ENCODE peak calls at places on chromosomes 5 and 9, in seven cellular contexts. T, B, C, J, A, Y and L are unnamed samples.

GRCh38 chr5:14707811-14708210 is 43.3 kb downstream of the OTULIN start:
- DNase-seq in T (no peak), B (no peak), C (no peak), J (no peak), A (no peak), Y (no peak), L (no peak)

GRCh38 chr5:9927106-9927505 is 297.0 kb upstream of the TAS2R1 start:
- DNase-seq in T (no peak), B (no peak), C (no peak), J (no peak), A (no peak), Y (no peak), L (no peak)

GRCh38 chr5:38453506-38453905 is 102.9 kb downstream of the LIFR start:
- DNase-seq in T (no peak), B (no peak), C (no peak), J (no peak), A (no peak), Y (no peak), L (no peak)

GRCh38 chr5:173535976-173536639 is 80.3 kb downstream of the BOD1 start:
- DNase-seq in T (no peak), B (no peak), C (no peak), J (no peak), A (no peak), Y (no peak), L (no peak)

GRCh38 chr5:111299067-111299481 is 74.9 kb downstream of the CAMK4 start:
- DNase-seq in T (no peak), B (peak), C (no peak), J (no peak), A (no peak), Y (no peak), L (no peak)

GRCh38 chr5:43429016-43429415 is 16.8 kb upstream of the CCL28 start:
- DNase-seq in T (no peak), B (no peak), C (no peak), J (no peak), A (no peak), Y (no peak), L (no peak)

GRCh38 chr9:120230227-120230626 is 349.7 kb downstream of the CDK5RAP2 start:
- DNase-seq in T (no peak), B (no peak), C (no peak), J (no peak), A (no peak), Y (no peak), L (no peak)

GRCh38 chr9:87878930-87879603 is 3.6 kb upstream of the SPATA31E1 start:
- DNase-seq in T (peak), B (no peak), C (no peak), J (peak), A (no peak), Y (no peak), L (no peak)

GRCh38 chr9:126377521-126377920 is 50.9 kb downstream of the MVB12B start:
- DNase-seq in T (no peak), B (no peak), C (no peak), J (no peak), A (no peak), Y (no peak), L (no peak)

GRCh38 chr9:111236337-111236736 is 93.7 kb downstream of the OR2K2 start:
- DNase-seq in T (no peak), B (no peak), C (no peak), J (no peak), A (no peak), Y (no peak), L (no peak)

GRCh38 chr9:94761506-94761905 is 35.0 kb downstream of the AOPEP start:
- DNase-seq in T (no peak), B (no peak), C (no peak), J (no peak), A (no peak), Y (no peak), L (no peak)

GRCh38 chr5:125700380-125700856 is 722.8 kb upstream of the GRAMD2B start:
- DNase-seq in T (no peak), B (no peak), C (no peak), J (no peak), A (no peak), Y (peak), L (no peak)

GRCh38 chr9:127199001-127199791 is 65.4 kb upstream of the GARNL3 start:
- DNase-seq in T (peak), B (peak), C (peak), J (peak), A (peak), Y (peak), L (peak)

GRCh38 chr5:145829708-145830361 is 5.3 kb downstream of the PRELID2 start:
- DNase-seq in T (no peak), B (no peak), C (no peak), J (no peak), A (no peak), Y (no peak), L (no peak)

DNA sequence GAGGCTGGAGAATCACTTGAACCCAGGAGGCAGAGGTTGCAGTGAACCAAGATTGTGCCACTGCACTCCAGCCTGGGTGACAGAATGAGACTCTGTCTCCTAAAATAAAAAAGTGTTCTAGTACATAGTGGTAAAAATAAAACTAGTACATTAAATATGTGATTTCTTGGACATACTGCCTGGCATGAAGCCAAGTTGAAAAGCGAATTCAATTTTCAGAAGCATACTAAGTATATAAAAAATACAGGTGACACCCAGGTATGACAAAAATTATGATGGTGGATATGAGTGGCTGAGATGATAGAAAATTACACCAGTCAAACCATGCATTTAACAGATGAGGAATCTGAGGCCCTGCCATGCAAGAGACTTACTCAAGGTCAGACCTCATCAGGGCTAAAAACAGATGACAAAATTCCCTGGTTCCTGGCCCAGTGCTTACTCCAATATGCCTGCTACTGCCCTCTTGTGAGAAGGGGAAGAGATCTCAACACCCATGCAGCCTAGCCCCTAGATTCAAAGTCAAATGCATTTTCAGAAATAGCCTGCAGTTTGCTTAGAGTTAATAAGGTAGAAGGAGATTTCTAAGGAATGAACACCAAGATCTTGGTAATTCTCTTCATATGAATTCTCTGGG is 46.6 kb upstream of the GNPDA1 start:
- DNase-seq in T (no peak), B (no peak), C (peak), J (no peak), A (no peak), Y (peak), L (no peak)
- TF ChIP-seq CTCF in T (no peak), B (no peak), C (no peak), J (no peak), A (no peak), Y (peak), L (no peak)

DNA sequence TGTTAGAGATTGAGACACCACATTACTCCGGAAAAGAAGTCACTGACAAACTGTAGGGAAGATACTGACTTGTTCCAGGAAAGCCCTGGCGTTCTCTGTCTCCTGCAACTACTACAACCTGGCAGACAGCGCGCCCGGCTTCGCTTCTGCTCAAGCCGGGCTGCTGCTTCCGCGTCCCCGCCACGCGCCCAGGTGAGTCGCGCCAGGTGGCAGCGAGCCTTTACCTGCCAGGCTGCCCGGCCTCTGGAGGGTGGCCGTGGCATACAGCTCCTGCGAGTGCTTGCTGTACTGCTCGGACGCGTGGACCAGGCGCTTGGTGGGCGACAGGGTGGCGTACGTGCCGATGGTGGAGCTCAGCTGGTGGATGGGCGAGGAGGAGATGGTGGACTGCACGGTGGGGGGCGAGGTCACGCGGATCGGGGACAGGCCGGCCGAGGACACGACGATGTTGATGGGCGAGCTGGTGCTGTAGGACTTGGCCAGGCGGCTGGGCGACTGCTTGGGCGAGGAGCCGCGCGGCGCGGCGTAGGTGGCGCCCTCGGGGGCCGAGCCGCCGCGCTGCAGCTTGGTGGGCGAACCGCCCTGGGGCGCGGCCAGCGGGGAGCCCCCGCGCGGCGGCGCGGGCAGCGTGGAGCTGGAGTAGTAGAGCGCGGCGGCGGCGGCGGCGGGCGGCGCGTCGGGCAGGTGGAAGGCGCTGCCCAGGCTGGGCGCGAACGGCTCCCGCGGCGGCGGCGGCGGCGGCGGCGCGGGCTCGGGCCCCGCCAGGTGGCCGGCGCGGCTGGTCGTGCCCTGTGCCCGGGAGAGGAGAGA is 519.6 kb downstream of the CTNND2 start:
- DNase-seq in T (no peak), B (peak), C (peak), J (no peak), A (peak), Y (peak), L (no peak)
- TF ChIP-seq CTCF in T (no peak), B (no peak), C (no peak), J (no peak), A (no peak), Y (no peak), L (no peak)

GRCh38 chr9:101448680-101449070 is 13.1 kb upstream of the ALDOB start:
- DNase-seq in T (no peak), B (no peak), C (no peak), J (no peak), A (no peak), Y (no peak), L (no peak)
- TF ChIP-seq CTCF in T (no peak), B (no peak), C (no peak), J (no peak), A (no peak), Y (no peak), L (no peak)

GRCh38 chr5:176674799-176675198 is 27.5 kb downstream of the TSPAN17 start:
- DNase-seq in T (no peak), B (no peak), C (no peak), J (no peak), A (no peak), Y (no peak), L (no peak)
- TF ChIP-seq CTCF in T (no peak), B (no peak), C (no peak), J (no peak), A (no peak), Y (no peak), L (no peak)

DNA sequence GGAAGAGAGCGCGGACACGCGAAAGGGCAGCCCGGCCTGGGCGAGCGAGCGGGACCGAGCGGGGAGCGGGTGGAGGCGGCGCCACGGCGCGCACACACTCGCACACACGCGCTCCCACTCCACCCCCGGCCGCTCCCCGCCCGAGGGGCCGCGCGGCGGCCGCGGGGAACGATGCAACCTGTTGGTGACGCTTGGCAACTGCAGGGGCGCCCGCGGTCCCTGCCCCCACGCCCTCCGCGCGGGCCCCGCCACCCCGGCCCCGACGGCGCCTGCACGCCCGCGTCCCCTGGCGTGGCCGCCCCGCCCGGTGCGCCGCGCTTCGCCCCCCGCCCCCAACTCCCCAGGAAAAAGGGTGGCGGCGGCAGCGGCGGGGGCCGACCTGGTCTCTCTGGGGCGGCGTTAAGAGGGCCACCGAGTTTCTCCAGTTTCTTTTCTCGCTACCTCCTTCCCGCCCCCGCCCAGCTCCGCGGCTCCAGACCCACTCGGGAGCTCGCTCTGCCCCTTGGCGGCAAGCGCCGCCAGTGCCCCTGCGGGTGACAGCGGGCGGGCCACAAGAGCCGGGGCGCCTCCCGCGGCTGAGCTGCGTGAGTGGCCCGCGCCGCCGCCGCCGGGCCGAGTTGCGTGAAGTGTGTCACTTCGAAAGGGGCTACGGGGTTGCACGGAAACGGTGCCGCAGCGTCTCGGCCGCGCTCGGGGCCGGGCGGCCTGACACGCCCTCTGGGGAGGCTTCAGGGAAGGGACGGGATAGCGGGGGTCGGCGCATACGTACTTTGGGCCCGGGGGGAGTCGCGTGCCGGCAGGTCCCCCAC is at the start of gene NR3C1:
- DNase-seq in T (peak), B (peak), C (peak), J (peak), A (peak), Y (peak), L (peak)
- TF ChIP-seq CTCF in T (peak), B (peak), C (no peak), J (peak), A (no peak), Y (peak), L (peak)

DNA sequence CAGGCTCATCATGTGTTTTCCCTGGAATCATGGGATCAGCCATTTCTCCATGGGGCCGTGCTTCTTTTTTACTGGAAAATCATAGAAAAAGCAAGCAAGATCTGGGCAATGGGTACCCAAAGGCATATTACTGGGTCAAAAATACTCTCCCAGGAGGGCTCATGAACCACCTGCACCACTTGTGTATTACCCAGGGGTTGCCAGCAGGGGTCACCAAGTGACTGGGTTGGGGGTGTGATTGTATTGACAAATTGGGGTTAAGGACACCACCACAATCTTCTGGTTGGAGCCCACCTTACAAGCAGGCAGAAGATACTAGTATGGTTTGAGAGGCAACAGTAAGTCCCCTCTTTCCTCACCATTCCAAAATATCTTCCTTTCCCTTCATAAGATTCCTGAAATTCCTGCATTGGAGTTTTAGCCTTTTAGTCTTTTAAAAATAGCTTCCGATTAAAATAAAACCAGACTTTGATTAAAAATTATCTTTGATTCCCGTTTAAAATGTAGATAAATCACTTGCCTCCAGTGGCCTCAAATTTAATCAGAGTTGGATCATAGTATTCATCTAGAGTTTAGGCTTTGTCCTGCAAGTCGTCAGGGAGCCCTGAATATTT is 603.3 kb downstream of the KIF4B start:
- DNase-seq in T (peak), B (no peak), C (peak), J (no peak), A (peak), Y (peak), L (no peak)
- TF ChIP-seq CTCF in T (peak), B (no peak), C (peak), J (peak), A (no peak), Y (peak), L (peak)

GRCh38 chr9:105252405-105252756 is 7.9 kb downstream of the SLC44A1 start:
- DNase-seq in T (no peak), B (no peak), C (no peak), J (no peak), A (no peak), Y (no peak), L (no peak)

GRCh38 chr9:105248691-105249090 is 4.2 kb downstream of the SLC44A1 start:
- DNase-seq in T (no peak), B (no peak), C (no peak), J (no peak), A (no peak), Y (no peak), L (no peak)

GRCh38 chr9:105251133-105251532 is 6.7 kb downstream of the SLC44A1 start:
- DNase-seq in T (no peak), B (no peak), C (no peak), J (no peak), A (no peak), Y (no peak), L (no peak)

GRCh38 chr9:105254226-105254625 is 9.8 kb downstream of the SLC44A1 start:
- DNase-seq in T (peak), B (no peak), C (no peak), J (no peak), A (peak), Y (no peak), L (no peak)

DNA sequence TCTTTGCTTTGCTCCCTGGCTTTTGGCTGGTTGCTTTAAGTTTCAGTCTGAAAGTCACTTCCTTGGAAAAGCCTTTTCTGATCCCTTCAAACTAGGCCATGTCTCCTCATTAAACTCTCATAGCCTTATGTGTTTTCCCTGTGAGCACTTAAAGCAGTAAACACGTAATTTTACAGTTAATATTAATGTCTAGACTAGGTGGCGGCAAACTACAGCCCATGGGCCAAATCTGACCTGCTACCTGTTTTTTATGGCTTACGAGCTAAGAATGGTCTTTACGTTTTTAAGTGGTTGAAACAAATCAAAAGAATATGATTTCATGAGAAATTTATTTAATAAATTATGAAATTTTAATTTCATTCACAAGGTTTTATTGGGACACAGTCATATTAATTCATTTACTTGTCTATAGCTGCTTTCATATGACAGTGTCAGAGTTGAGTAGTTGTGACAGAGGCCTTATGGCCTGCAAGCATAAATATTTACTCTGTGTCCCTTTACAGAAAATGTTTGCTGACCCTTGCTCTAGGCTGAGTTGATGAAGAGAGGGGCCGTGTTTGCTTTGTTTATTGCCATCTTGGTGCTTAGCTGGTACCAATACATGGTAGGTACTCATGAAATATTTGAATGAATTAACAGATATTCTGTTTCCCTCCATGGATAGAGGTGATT is 7.4 kb downstream of the SLC44A1 start:
- DNase-seq in T (no peak), B (no peak), C (no peak), J (no peak), A (no peak), Y (no peak), L (no peak)
- TF ChIP-seq CTCF in T (no peak), B (no peak), C (no peak), J (no peak), A (no peak), Y (no peak), L (no peak)

DNA sequence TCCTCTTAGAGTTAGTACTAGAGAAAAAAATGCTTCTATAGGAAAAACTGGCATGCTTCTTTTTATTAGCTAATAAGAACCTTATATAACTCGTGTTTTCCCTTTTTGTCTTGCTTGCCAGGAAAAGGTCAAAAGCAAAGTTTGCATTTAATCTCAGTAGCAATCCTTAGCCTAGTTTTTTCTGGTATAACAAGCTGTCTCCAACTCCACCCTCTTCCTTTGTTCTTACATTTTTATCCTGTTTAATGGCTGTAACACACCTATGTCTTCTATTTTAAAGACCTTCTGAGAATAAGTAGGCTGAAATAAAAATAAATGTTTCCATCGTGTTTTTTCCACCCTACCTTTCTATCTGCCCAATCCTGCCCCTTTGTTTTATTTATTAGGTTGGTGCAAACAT is 158.3 kb downstream of the SNCAIP start:
- DNase-seq in T (no peak), B (no peak), C (no peak), J (no peak), A (no peak), Y (no peak), L (no peak)
- TF ChIP-seq CTCF in T (no peak), B (no peak), C (no peak), J (no peak), A (no peak), Y (no peak), L (no peak)

DNA sequence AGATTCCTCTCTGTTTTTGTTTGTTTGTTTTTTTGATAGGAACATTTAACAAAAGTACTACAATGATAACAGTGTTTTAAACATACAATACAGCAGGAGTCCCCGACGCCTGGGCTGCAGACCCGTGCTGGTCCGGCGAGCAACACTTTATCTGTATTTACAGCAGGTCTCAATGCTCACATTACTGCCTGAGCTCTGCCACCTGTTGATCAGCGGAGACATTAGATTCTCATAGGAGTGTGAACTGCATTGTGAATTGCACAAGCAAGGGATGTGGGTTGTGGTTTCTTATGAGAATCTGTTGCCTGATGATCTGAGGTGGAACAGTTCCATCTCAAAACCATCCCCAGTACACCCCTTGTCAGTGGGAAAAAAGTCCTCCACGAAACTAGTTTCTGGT is 1068.5 kb upstream of the CDH10 start:
- DNase-seq in T (no peak), B (no peak), C (peak), J (no peak), A (no peak), Y (peak), L (no peak)
- TF ChIP-seq CTCF in T (no peak), B (no peak), C (no peak), J (no peak), A (no peak), Y (no peak), L (no peak)

GRCh38 chr9:68678430-68678829 is 26.6 kb upstream of the PIP5K1B start:
- DNase-seq in T (no peak), B (no peak), C (peak), J (no peak), A (no peak), Y (peak), L (no peak)
- TF ChIP-seq CTCF in T (no peak), B (peak), C (no peak), J (peak), A (no peak), Y (peak), L (peak)